ENCODE peak calls at places on chromosomes 16 and 17, in six cellular contexts. H is stimulated activated CD8-positive, alpha-beta memory T cell treated with anti-CD3 and anti-CD28 coated beads, Interleukin-7, amount 100 ng/mL, for 1 hour; S is cardiac muscle cell; W is foreskin fibroblast; O is BJ; A is body of pancreas. V is an unnamed sample.

GRCh38 chr17:1036171-1036844 is 39.4 kb downstream of the TIMM22 start:
- DNase-seq in S (no peak), W (no peak), H (no peak), A (no peak), O (no peak), V (no peak)

GRCh38 chr16:59356709-59357108 is 622.6 kb upstream of the GOT2 start:
- DNase-seq in A (no peak), H (no peak), O (no peak), W (no peak), S (peak; percentile 51), V (no peak)

GRCh38 chr17:80561541-80562114 is 17.0 kb downstream of the RPTOR start:
- DNase-seq in H (no peak), O (no peak), W (no peak), A (no peak), S (no peak), V (no peak)

GRCh38 chr17:8720596-8720995 is 24.0 kb downstream of the CCDC42 start:
- DNase-seq in O (no peak), W (no peak), A (no peak), S (no peak), H (no peak), V (no peak)

GRCh38 chr17:29619251-29619650 is 3.5 kb downstream of the CORO6 start:
- DNase-seq in O (no peak), H (no peak), A (no peak), S (peak; percentile 92), W (peak; percentile 71), V (no peak)

GRCh38 chr17:42563543-42563942 is 1.6 kb downstream of the COASY start:
- DNase-seq in W (no peak), O (no peak), S (no peak), A (peak; percentile 79), H (no peak), V (no peak)

GRCh38 chr17:80362428-80363119 is 52.4 kb upstream of the ENDOV start:
- DNase-seq in O (peak; percentile 11), A (peak; percentile 54), H (no peak), S (no peak), W (peak; percentile 83), V (peak; percentile 60)

GRCh38 chr16:35795361-35796029 is 2336.1 kb downstream of the TP53TG3F start:
- DNase-seq in W (no peak), H (no peak), S (no peak), A (no peak), O (no peak), V (peak; percentile 65)

GRCh38 chr17:40485851-40486512 is 15.4 kb downstream of the TNS4 start:
- DNase-seq in H (no peak), A (peak; percentile 27), S (no peak), O (peak; percentile 99), W (peak; percentile 98), V (no peak)

GRCh38 chr17:81494984-81495383 is 17.6 kb downstream of the ACTG1 start:
- DNase-seq in S (no peak), H (no peak), A (peak; percentile 43), O (no peak), W (no peak), V (no peak)

GRCh38 chr16:64362193-64362592 is 759.7 kb downstream of the CDH11 start:
- DNase-seq in O (no peak), W (peak; percentile 72), S (no peak), A (no peak), H (no peak), V (no peak)

GRCh38 chr17:83173180-83173996 is 94.0 kb downstream of the METRNL start:
- DNase-seq in A (no peak), H (no peak), O (no peak), S (no peak), W (no peak), V (no peak)

GRCh38 chr17:81733507-81734404 is 21.7 kb downstream of the SLC25A10 start:
- DNase-seq in W (peak; percentile 89), S (peak; percentile 86), A (peak; percentile 91), H (peak; percentile 16), O (no peak), V (peak; percentile 85)

GRCh38 chr17:40418428-40418706 is 671 bp upstream of the TOP2A start:
- DNase-seq in O (no peak), W (no peak), A (no peak), S (no peak), H (no peak), V (no peak)

GRCh38 chr17:15238064-15238463 is 27.1 kb downstream of the PMP22 start:
- DNase-seq in A (no peak), W (no peak), O (no peak), H (no peak), S (no peak), V (no peak)

GRCh38 chr16:72203401-72203800 is 31.4 kb upstream of the PMFBP1 start:
- DNase-seq in H (no peak), A (no peak), W (peak; percentile 80), O (no peak), S (no peak), V (peak; percentile 22)

GRCh38 chr16:10120953-10121352 is 61.3 kb downstream of the GRIN2A start:
- DNase-seq in W (no peak), S (no peak), H (no peak), O (no peak), A (no peak), V (no peak)

GRCh38 chr17:75688209-75688771 is 21.2 kb downstream of the SAP30BP start:
- DNase-seq in S (no peak), W (no peak), H (no peak), O (no peak), A (no peak), V (no peak)

GRCh38 chr17:37743612-37743874 is 1.3 kb downstream of the HNF1B start:
- DNase-seq in A (peak; percentile 75), O (no peak), S (no peak), H (no peak), W (no peak), V (no peak)

GRCh38 chr17:36534117-36534880 is at the start of gene MYO19:
- DNase-seq in O (peak; percentile 11), A (peak; percentile 74), H (no peak), S (peak; percentile 70), W (peak; percentile 81), V (peak; percentile 72)

GRCh38 chr17:10096556-10096955 is 101.8 kb downstream of the GAS7 start:
- DNase-seq in O (no peak), S (no peak), A (no peak), H (no peak), W (no peak), V (no peak)

GRCh38 chr16:3574195-3574594 is 3.0 kb downstream of the NLRC3 start:
- DNase-seq in O (no peak), W (no peak), A (no peak), S (no peak), H (no peak), V (no peak)

V was measured in testis.